ENCODE peak calls at places on chromosome 1, in nine cellular contexts. D is ovary, U is stomach, P is tibial nerve, A is A549, B is transverse colon, N is K562, T is esophagus muscularis mucosa, I is SK-N-SH. G is an unnamed sample. For H3K4me1, the result is how much of the 10 kb centered on the place peaks cover.

GRCh38 chr1:8529901-8530300 is 212.0 kb downstream of the SLC45A1 start:
- DNase-seq in P (no peak), N (no peak), B (no peak), U (no peak), T (no peak), A (no peak), I (no peak), D (no peak), G (no peak)

GRCh38 chr1:61337471-61337870 is 255.1 kb downstream of the NFIA start:
- DNase-seq in T (no peak), P (no peak), N (no peak), U (no peak), B (no peak), I (no peak), D (no peak), A (peak), G (no peak)

GRCh38 chr1:47031059-47031458 is 7.6 kb downstream of the CYP4X1 start:
- DNase-seq in T (peak), U (peak), D (no peak), I (no peak), N (no peak), A (no peak), P (no peak), B (no peak), G (no peak)

GRCh38 chr1:178134061-178134460 is 40.2 kb downstream of the RASAL2 start:
- DNase-seq in U (no peak), P (no peak), B (no peak), D (no peak), N (no peak), T (no peak), I (no peak), A (no peak), G (no peak)

GRCh38 chr1:55310517-55310927 is 95.4 kb upstream of the USP24 start:
- DNase-seq in P (no peak), N (no peak), I (peak), T (no peak), B (no peak), A (peak), U (no peak), D (no peak), G (no peak)

GRCh38 chr1:244316407-244316806 is 135.3 kb downstream of the ADSS2 start:
- DNase-seq in P (no peak), U (no peak), B (no peak), I (no peak), A (no peak), D (no peak), N (no peak), T (no peak), G (no peak)

GRCh38 chr1:17239420-17239819 is 9.5 kb upstream of the PADI3 start:
- DNase-seq in D (no peak), P (no peak), I (peak), A (peak), T (no peak), N (peak), U (no peak), B (peak), G (no peak)

GRCh38 chr1:86645866-86646647 is 58.3 kb upstream of the SH3GLB1 start:
- DNase-seq in U (no peak), P (no peak), B (no peak), T (no peak), A (no peak), I (no peak), D (no peak), N (no peak), G (no peak)

GRCh38 chr1:68355614-68356013 is 94.1 kb downstream of the RPE65 start:
- DNase-seq in I (no peak), P (no peak), D (no peak), N (no peak), A (no peak), B (no peak), T (no peak), U (no peak), G (no peak)

GRCh38 chr1:161958425-161958824 is 65.2 kb downstream of the OLFML2B start:
- DNase-seq in N (no peak), A (no peak), B (no peak), I (no peak), U (no peak), D (no peak), P (no peak), T (no peak), G (no peak)

GRCh38 chr1:204583909-204584632 is 67.9 kb downstream of the MDM4 start:
- DNase-seq in B (no peak), I (peak), N (no peak), U (peak), D (no peak), A (no peak), P (no peak), T (no peak), G (peak)

DNA sequence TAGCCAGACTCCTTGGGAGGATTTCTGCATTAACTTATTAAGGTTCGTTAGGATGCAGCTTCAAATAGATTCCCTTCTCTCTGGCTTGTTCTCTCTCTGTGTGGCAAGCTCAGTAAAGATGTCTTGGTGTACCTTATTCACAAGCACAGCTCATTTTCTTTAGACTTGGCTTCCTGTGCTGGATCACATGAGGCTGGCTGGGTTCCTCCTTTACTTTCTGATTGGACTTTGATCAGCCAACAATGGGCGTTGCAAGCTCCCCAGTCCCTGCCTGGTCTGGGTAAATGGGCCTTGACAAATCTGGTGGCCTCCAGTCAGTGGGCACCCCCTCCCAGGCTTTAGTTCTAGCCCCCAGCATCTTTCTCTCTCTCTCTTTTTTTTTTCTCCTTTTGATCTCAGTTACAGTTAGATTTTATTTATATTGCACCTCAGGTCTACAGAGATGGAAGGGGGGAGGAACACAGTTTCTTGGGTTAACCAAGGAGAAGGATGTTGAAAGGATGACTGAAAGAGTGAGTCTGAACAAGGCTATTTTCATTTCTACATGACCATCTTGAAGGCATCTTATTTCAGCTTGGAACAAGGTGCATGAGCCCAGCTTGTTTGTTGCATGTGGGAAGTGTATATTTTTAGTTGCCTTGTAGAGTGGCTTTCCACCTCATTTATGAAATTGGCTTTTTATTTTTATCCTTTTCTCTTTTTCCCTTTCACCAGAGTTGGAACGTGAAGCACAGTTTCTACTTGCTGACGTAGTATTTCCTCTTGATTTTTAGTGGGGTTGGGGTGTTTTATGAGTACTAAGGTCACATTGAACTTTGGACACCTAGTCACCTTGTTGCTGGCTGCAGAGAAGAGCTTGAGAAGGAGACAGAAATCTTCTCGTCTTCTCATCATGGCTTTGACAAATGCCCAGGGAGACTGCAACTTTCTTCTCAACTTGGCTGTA is 77.1 kb downstream of the PBX1 start:
- DNase-seq in D (no peak), I (no peak), B (peak), A (no peak), N (no peak), T (no peak), P (no peak), U (peak), G (no peak)
- TF ChIP-seq EP300 in D (no peak), I (no peak), B (no peak), A (no peak), N (no peak), T (no peak), P (no peak), U (no peak), G (no peak)

GRCh38 chr1:232667094-232667780 is 37.3 kb upstream of the SIPA1L2 start:
- DNase-seq in T (no peak), B (no peak), I (no peak), N (no peak), U (no peak), A (no peak), D (no peak), P (no peak), G (no peak)
- H3K4me1 ChIP-seq in T (under half), B (under half), I (under half), N (under half), U (under half), A (under half), D (under half), P (under half), G (under half)

DNA sequence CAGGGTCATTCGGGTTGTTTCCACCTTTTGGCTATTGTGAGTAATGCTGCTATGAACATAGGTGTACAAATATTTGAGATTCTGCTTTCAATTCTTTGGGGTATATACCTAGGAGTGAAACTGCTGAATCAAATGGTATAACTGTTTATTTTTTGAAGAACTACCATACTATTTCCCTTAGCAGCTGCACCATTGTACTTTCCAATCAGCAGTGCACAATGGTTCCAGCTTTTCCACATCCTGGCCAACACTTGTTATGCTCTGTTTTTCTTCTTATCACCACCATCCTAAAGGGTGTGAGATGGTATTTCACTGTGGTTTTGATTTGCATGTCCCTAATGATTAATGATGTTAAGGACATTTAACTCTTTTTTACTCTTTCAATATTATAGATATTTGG is 3.6 kb upstream of the ABCA4 start:
- DNase-seq in A (no peak), U (no peak), D (no peak), P (no peak), I (no peak), T (no peak), N (no peak), B (no peak), G (no peak)
- TF ChIP-seq EP300 in A (no peak), U (no peak), D (no peak), P (no peak), I (no peak), T (no peak), N (no peak), B (no peak), G (no peak)

DNA sequence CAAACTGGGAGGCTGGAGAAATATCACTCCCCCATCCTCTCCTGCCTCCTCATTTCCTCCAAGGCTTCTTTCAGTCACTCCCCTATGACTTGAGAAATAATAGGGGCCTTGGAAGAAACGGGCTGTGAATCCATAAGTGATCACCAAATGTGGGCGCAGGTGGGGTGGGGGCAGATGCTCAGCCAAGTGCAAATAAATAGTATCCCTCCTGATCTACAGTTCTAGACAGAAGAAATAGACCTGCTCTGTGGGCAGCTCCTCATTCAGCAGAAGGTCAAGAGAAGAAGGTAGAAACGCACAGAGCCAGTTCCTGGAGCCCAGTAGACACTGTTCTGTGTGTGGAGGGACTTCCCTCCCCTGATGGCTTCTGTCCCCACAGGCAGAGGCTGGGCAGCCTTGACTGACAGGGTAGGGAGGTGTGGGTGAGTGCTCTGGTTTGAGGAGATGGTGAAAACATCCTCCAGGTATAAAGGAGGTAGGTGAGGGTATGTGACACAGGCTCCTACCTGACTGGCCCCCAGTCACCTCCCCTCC is 17.1 kb downstream of the PAX7 start:
- DNase-seq in B (no peak), P (no peak), D (no peak), T (no peak), U (no peak), A (no peak), I (no peak), N (no peak), G (no peak)
- H3K4me1 ChIP-seq in B (under half), P (under half), D (under half), T (under half), U (under half), A (under half), I (under half), N (under half), G (under half)

DNA sequence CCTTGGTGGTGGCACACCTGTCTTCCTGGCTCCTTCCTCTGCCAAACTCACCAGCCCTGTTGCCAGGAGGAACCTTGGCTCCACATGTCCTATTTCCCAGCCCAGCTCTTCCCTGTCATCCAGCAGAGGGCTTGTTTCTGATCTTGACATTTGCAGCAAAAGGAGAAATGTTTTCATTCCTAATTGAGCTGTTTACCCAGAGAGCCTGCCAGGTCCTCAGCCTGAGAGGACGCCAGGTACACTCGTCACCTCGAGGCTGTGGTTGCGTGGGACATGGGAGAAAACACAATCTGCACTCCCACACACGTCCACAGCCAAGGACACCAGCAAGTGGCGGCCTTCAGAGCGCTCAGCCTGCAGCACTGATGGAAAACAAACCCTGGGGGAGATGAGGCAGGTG is 132.8 kb upstream of the CD34 start:
- DNase-seq in A (no peak), P (no peak), I (no peak), B (no peak), T (no peak), U (no peak), D (peak), N (no peak), G (peak)
- TF ChIP-seq EP300 in A (no peak), P (no peak), I (no peak), B (no peak), T (no peak), U (no peak), D (no peak), N (no peak), G (no peak)

GRCh38 chr1:110879758-110880606 is 7.0 kb downstream of the CD53 start:
- DNase-seq in A (no peak), D (no peak), U (no peak), B (peak), P (no peak), T (no peak), N (peak), I (no peak), G (no peak)

GRCh38 chr1:110876748-110877341 is 3.9 kb downstream of the CD53 start:
- DNase-seq in U (no peak), A (no peak), P (no peak), D (no peak), T (no peak), B (no peak), N (no peak), I (no peak), G (no peak)

GRCh38 chr1:110877364-110877763 is 4.4 kb downstream of the CD53 start:
- DNase-seq in A (no peak), P (no peak), D (no peak), N (peak), I (no peak), B (no peak), U (no peak), T (no peak), G (no peak)

GRCh38 chr1:110878993-110879392 is 6.0 kb downstream of the CD53 start:
- DNase-seq in D (no peak), P (no peak), A (no peak), U (no peak), N (no peak), T (no peak), B (no peak), I (no peak), G (no peak)

GRCh38 chr1:110877776-110878175 is 4.8 kb downstream of the CD53 start:
- DNase-seq in B (no peak), P (no peak), U (no peak), T (no peak), D (no peak), I (no peak), N (no peak), A (no peak), G (no peak)
- H3K4me1 ChIP-seq in B (under half), P (under half), U (under half), T (under half), D (under half), I (under half), N (half or more), A (under half), G (under half)

GRCh38 chr1:36884801-36885200 is 149.5 kb downstream of the GRIK3 start:
- DNase-seq in T (peak), N (no peak), D (no peak), P (no peak), A (no peak), B (no peak), U (no peak), I (no peak), G (no peak)
- TF ChIP-seq EP300 in T (no peak), N (no peak), D (no peak), P (no peak), A (no peak), B (no peak), U (no peak), I (no peak), G (no peak)

GRCh38 chr1:101284622-101285218 is 47.9 kb downstream of the S1PR1 start:
- DNase-seq in N (no peak), B (no peak), A (no peak), D (no peak), U (no peak), P (no peak), T (no peak), I (no peak), G (no peak)
- H3K4me1 ChIP-seq in N (under half), B (under half), A (under half), D (under half), U (under half), P (under half), T (under half), I (under half), G (under half)

GRCh38 chr1:82453511-82454185 is 652.9 kb downstream of the ADGRL2 start:
- DNase-seq in B (no peak), I (no peak), T (no peak), N (no peak), A (no peak), D (no peak), P (no peak), U (no peak), G (no peak)

GRCh38 chr1:82451191-82451590 is 650.5 kb downstream of the ADGRL2 start:
- DNase-seq in B (no peak), D (no peak), P (no peak), U (no peak), I (no peak), T (no peak), N (no peak), A (no peak), G (no peak)

GRCh38 chr1:82452096-82452495 is 651.4 kb downstream of the ADGRL2 start:
- DNase-seq in T (no peak), N (no peak), U (no peak), I (no peak), D (no peak), A (no peak), B (no peak), P (no peak), G (no peak)

GRCh38 chr1:82454431-82454830 is 653.7 kb downstream of the ADGRL2 start:
- DNase-seq in D (no peak), P (no peak), I (no peak), N (no peak), T (no peak), B (no peak), U (no peak), A (no peak), G (no peak)

GRCh38 chr1:82455342-82455741 is 654.6 kb downstream of the ADGRL2 start:
- DNase-seq in A (no peak), T (no peak), D (no peak), P (no peak), I (no peak), N (no peak), U (no peak), B (no peak), G (no peak)
- TF ChIP-seq EP300 in A (no peak), T (no peak), D (no peak), P (no peak), I (no peak), N (no peak), U (no peak), B (no peak), G (no peak)